ENCODE peak calls at places on chromosomes 13 and 19, in nine cellular contexts. J, R, D, E, L, X, P, H and U are unnamed samples.

GRCh38 chr13:30204564-30204963 is 102.8 kb downstream of the KATNAL1 start:
- DNase-seq in X (no peak), R (no peak), L (no peak), D (no peak), H (no peak), J (no peak), E (no peak), P (no peak), U (no peak)

GRCh38 chr19:42468273-42468796 is 25.6 kb upstream of the CXCL17 start:
- DNase-seq in H (peak; percentile 38), E (no peak), J (no peak), X (no peak), P (no peak), D (no peak), R (no peak), L (no peak), U (no peak)

GRCh38 chr19:10138879-10139795 is 19.4 kb upstream of the EIF3G start:
- DNase-seq in X (no peak), H (no peak), L (no peak), R (no peak), J (no peak), D (no peak), P (no peak), E (no peak), U (no peak)

GRCh38 chr13:111171629-111172028 is 56.5 kb downstream of the ARHGEF7 start:
- DNase-seq in H (no peak), E (no peak), L (no peak), X (no peak), D (no peak), P (no peak), R (no peak), J (no peak), U (no peak)

GRCh38 chr19:10069046-10069445 is 17.1 kb upstream of the SHFL start:
- DNase-seq in L (no peak), X (no peak), H (no peak), J (no peak), E (no peak), D (no peak), P (no peak), R (no peak), U (no peak)

GRCh38 chr19:3694361-3695123 is 5.7 kb downstream of the PIP5K1C start:
- DNase-seq in L (no peak), D (no peak), R (no peak), P (peak; percentile 28), X (no peak), E (no peak), J (no peak), H (no peak), U (no peak)

GRCh38 chr19:17332677-17333581 is 1.7 kb downstream of the ANO8 start:
- DNase-seq in L (peak; percentile 55), J (no peak), H (peak; percentile 43), R (no peak), E (peak; percentile 51), P (peak; percentile 25), X (no peak), D (no peak), U (peak; percentile 76)

GRCh38 chr13:89324582-89324981 is 1653.4 kb downstream of the SLITRK5 start:
- DNase-seq in J (no peak), X (no peak), P (no peak), R (no peak), L (no peak), E (no peak), D (no peak), H (no peak), U (no peak)